ENCODE peak calls at places on chromosomes 4 and X, in four cellular contexts. F is endothelial cell; K is B cell; N is activated CD4-positive, alpha-beta T cell treated with anti-CD3 and anti-CD28 coated beads, Interleukin-2, amount 10 ng/mL, durations not matched to agents 7 days and 5 days. T is an unnamed sample.

GRCh38 chrX:52979568-52979967 is 21.2 kb upstream of the FAM156A start:
- DNase-seq in F (no peak), K (no peak), N (no peak), T (no peak)

GRCh38 chrX:144335402-144335801 is 451.5 kb downstream of the UBE2NL start:
- DNase-seq in F (no peak), K (no peak), N (no peak), T (no peak)

GRCh38 chr4:34112573-34112972 is 2131.7 kb downstream of the ARAP2 start:
- DNase-seq in F (no peak), K (no peak), N (no peak), T (no peak)

GRCh38 chrX:154526901-154527675 is 11.1 kb upstream of the FAM3A start:
- DNase-seq in F (peak), K (peak), N (peak), T (peak)

GRCh38 chr4:172919269-172919668 is 249.3 kb upstream of the GALNT7 start:
- DNase-seq in F (no peak), K (no peak), N (no peak), T (no peak)

GRCh38 chr4:105586638-105587328 is 34.4 kb downstream of the ARHGEF38 start:
- DNase-seq in F (no peak), K (no peak), N (no peak), T (peak)

GRCh38 chr4:47562297-47562696 is 77.2 kb downstream of the ATP10D start:
- DNase-seq in F (no peak), K (no peak), N (no peak), T (no peak)

GRCh38 chr4:48133668-48134444 is at the start of gene TXK:
- DNase-seq in F (no peak), K (no peak), N (peak), T (no peak)

GRCh38 chrX:119698835-119699234 is 5.9 kb upstream of the SEPTIN6 start:
- DNase-seq in F (peak), K (peak), N (peak), T (peak)

GRCh38 chr4:95300304-95300703 is 248.5 kb downstream of the UNC5C start:
- DNase-seq in F (no peak), K (no peak), N (no peak), T (no peak)

GRCh38 chrX:102837843-102838242 is 99.2 kb upstream of the RAB40AL start:
- DNase-seq in F (no peak), K (no peak), N (no peak), T (no peak)

GRCh38 chr4:126630171-126630570 is 1002.6 kb upstream of the INTU start:
- DNase-seq in F (no peak), K (no peak), N (no peak), T (no peak)

GRCh38 chr4:47668810-47669408 is 169.0 kb downstream of the CORIN start:
- DNase-seq in F (peak), K (peak), N (peak), T (peak)

GRCh38 chr4:145565328-145565727 is 53.9 kb upstream of the MMAA start:
- DNase-seq in F (no peak), K (no peak), N (no peak), T (no peak)

GRCh38 chr4:92334716-92335350 is 31.1 kb downstream of the GRID2 start:
- DNase-seq in F (no peak), K (no peak), N (no peak), T (no peak)

GRCh38 chr4:16384496-16384895 is 158.2 kb upstream of the TAPT1 start:
- DNase-seq in F (no peak), K (no peak), N (no peak), T (no peak)

GRCh38 chr4:188707036-188707435 is 567.8 kb downstream of the TRIML1 start:
- DNase-seq in F (no peak), K (no peak), N (no peak), T (no peak)

GRCh38 chr4:1055721-1056590 is 44.5 kb downstream of the FGFRL1 start:
- DNase-seq in F (no peak), K (peak), N (peak), T (no peak)

GRCh38 chr4:48342559-48342878 is 1.2 kb downstream of the SLAIN2 start:
- DNase-seq in F (no peak), K (no peak), N (peak), T (no peak)

GRCh38 chrX:26032141-26032917 is 105.8 kb upstream of the MAGEB18 start:
- DNase-seq in F (no peak), K (no peak), N (no peak), T (no peak)

GRCh38 chrX:26822448-26822847 is 606.5 kb downstream of the MAGEB5 start:
- DNase-seq in F (no peak), K (no peak), N (no peak), T (no peak)

GRCh38 chr4:3792813-3793212 is 26.6 kb downstream of the ADRA2C start:
- DNase-seq in F (peak), K (no peak), N (no peak), T (no peak)

GRCh38 chr4:76515975-76516853 is 81.2 kb downstream of the SHROOM3 start:
- DNase-seq in F (no peak), K (no peak), N (no peak), T (no peak)

GRCh38 chr4:17966312-17966711 is 55.2 kb downstream of the LCORL start:
- DNase-seq in F (no peak), K (no peak), N (no peak), T (no peak)

GRCh38 chr4:82201303-82201702 is 172.5 kb downstream of the HNRNPD start:
- DNase-seq in F (no peak), K (no peak), N (no peak), T (no peak)

GRCh38 chrX:9464435-9465371 is at the start of gene TBL1X:
- DNase-seq in F (peak), K (peak), N (peak), T (peak)

GRCh38 chr4:112559053-112559452 is 43.1 kb upstream of the NEUROG2 start:
- DNase-seq in F (no peak), K (no peak), N (no peak), T (no peak)

GRCh38 chr4:140363558-140363957 is 9.9 kb upstream of the SCOC start:
- DNase-seq in F (no peak), K (no peak), N (no peak), T (no peak)

GRCh38 chr4:74487771-74488170 is 42.8 kb downstream of the AREG start:
- DNase-seq in F (no peak), K (no peak), N (no peak), T (no peak)

GRCh38 chr4:185656467-185656890 is 121.2 kb upstream of the PDLIM3 start:
- DNase-seq in F (no peak), K (no peak), N (no peak), T (no peak)

GRCh38 chrX:112108145-112108544 is 25.6 kb upstream of the TRPC5 start:
- DNase-seq in F (no peak), K (no peak), N (no peak), T (no peak)

GRCh38 chrX:150257348-150258175 is 105.6 kb upstream of the MAMLD1 start:
- DNase-seq in F (no peak), K (no peak), N (no peak), T (no peak)